ENCODE peak calls at places on chromosomes 2 and 18, in four cellular contexts. One of them, this sample, is unnamed.

GRCh38 chr2:222738759-222739292 is 67.4 kb downstream of the MOGAT1 start:
- DNase-seq in GM20000: no peak
- DNase-seq in activated CD8-positive, alpha-beta memory T cell treated with anti-CD3 and anti-CD28 coated beads for 48 hours: no peak
- DNase-seq in hypothalamus: no peak
- DNase-seq in this sample: peak; percentile 12

GRCh38 chr2:221570321-221571107 is 1.6 kb downstream of the EPHA4 start:
- DNase-seq in GM20000: no peak
- DNase-seq in activated CD8-positive, alpha-beta memory T cell treated with anti-CD3 and anti-CD28 coated beads for 48 hours: no peak
- DNase-seq in hypothalamus: no peak
- DNase-seq in this sample: peak; percentile 34

GRCh38 chr18:210075-210474 is 51.7 kb downstream of the USP14 start:
- DNase-seq in GM20000: no peak
- DNase-seq in activated CD8-positive, alpha-beta memory T cell treated with anti-CD3 and anti-CD28 coated beads for 48 hours: no peak
- DNase-seq in hypothalamus: no peak
- DNase-seq in this sample: no peak

GRCh38 chr2:199055336-199055735 is 402.4 kb downstream of the SATB2 start:
- DNase-seq in GM20000: no peak
- DNase-seq in activated CD8-positive, alpha-beta memory T cell treated with anti-CD3 and anti-CD28 coated beads for 48 hours: no peak
- DNase-seq in hypothalamus: no peak
- DNase-seq in this sample: no peak

GRCh38 chr2:191959209-191959608 is 112.3 kb upstream of the CAVIN2 start:
- DNase-seq in GM20000: no peak
- DNase-seq in activated CD8-positive, alpha-beta memory T cell treated with anti-CD3 and anti-CD28 coated beads for 48 hours: no peak
- DNase-seq in hypothalamus: no peak
- DNase-seq in this sample: no peak

GRCh38 chr2:162416446-162416845 is 72.5 kb downstream of the GCA start:
- DNase-seq in GM20000: no peak
- DNase-seq in activated CD8-positive, alpha-beta memory T cell treated with anti-CD3 and anti-CD28 coated beads for 48 hours: no peak
- DNase-seq in hypothalamus: no peak
- DNase-seq in this sample: no peak

GRCh38 chr2:31440764-31441163 is 26.2 kb upstream of the XDH start:
- DNase-seq in GM20000: no peak
- DNase-seq in activated CD8-positive, alpha-beta memory T cell treated with anti-CD3 and anti-CD28 coated beads for 48 hours: no peak
- DNase-seq in hypothalamus: no peak
- DNase-seq in this sample: no peak

GRCh38 chr18:48105317-48105716 is 174.9 kb upstream of the SMAD2 start:
- DNase-seq in GM20000: no peak
- DNase-seq in activated CD8-positive, alpha-beta memory T cell treated with anti-CD3 and anti-CD28 coated beads for 48 hours: no peak
- DNase-seq in hypothalamus: no peak
- DNase-seq in this sample: no peak

GRCh38 chr2:55430536-55430935 is 10.9 kb upstream of the CCDC88A start:
- DNase-seq in GM20000: no peak
- DNase-seq in activated CD8-positive, alpha-beta memory T cell treated with anti-CD3 and anti-CD28 coated beads for 48 hours: no peak
- DNase-seq in hypothalamus: no peak
- DNase-seq in this sample: no peak